ENCODE peak calls at places on chromosome 7, in nine cellular contexts. I, T, D, R, F, N, Z, H and O are unnamed samples.

GRCh38 chr7:135658564-135658963 is 3.8 kb upstream of the STMP1 start:
- DNase-seq in I (no peak), T (no peak), D (no peak), R (no peak), F (no peak), N (no peak), Z (no peak), H (no peak), O (no peak)

GRCh38 chr7:74277636-74278035 is 11.6 kb upstream of the CLIP2 start:
- DNase-seq in I (no peak), T (no peak), D (no peak), R (no peak), F (no peak), N (no peak), Z (no peak), H (no peak), O (no peak)

GRCh38 chr7:73437091-73437490 is 3.5 kb downstream of the FZD9 start:
- DNase-seq in I (no peak), T (no peak), D (no peak), R (no peak), F (no peak), N (no peak), Z (no peak), H (no peak), O (no peak)

GRCh38 chr7:92296235-92296634 is 50.5 kb downstream of the ANKIB1 start:
- DNase-seq in I (no peak), T (no peak), D (no peak), R (no peak), F (no peak), N (no peak), Z (no peak), H (no peak), O (no peak)

GRCh38 chr7:88806280-88807037 is 10.9 kb upstream of the TEX47 start:
- DNase-seq in I (no peak), T (no peak), D (no peak), R (no peak), F (no peak), N (no peak), Z (no peak), H (no peak), O (no peak)

GRCh38 chr7:68722044-68722443 is 876.2 kb upstream of the AUTS2 start:
- DNase-seq in I (no peak), T (no peak), D (no peak), R (no peak), F (no peak), N (no peak), Z (no peak), H (no peak), O (no peak)

GRCh38 chr7:121187676-121188075 is 141.1 kb upstream of the WNT16 start:
- DNase-seq in I (no peak), T (no peak), D (no peak), R (no peak), F (no peak), N (no peak), Z (no peak), H (no peak), O (peak)

GRCh38 chr7:24637021-24637420 is 63.8 kb downstream of the PALS2 start:
- DNase-seq in I (no peak), T (no peak), D (no peak), R (no peak), F (no peak), N (no peak), Z (no peak), H (no peak), O (no peak)

GRCh38 chr7:79452032-79452494 is 1.4 kb downstream of the MAGI2 start:
- DNase-seq in I (peak), T (no peak), D (peak), R (peak), F (no peak), N (peak), Z (peak), H (peak), O (no peak)

GRCh38 chr7:21028186-21028989 is 241.7 kb upstream of the SP8 start:
- DNase-seq in I (peak), T (peak), D (peak), R (no peak), F (no peak), N (no peak), Z (no peak), H (no peak), O (no peak)

GRCh38 chr7:144038887-144039286 is 9.9 kb upstream of the OR2A5 start:
- DNase-seq in I (no peak), T (no peak), D (no peak), R (no peak), F (no peak), N (no peak), Z (no peak), H (no peak), O (no peak)

GRCh38 chr7:48177271-48177670 is 6.0 kb downstream of the ABCA13 start:
- DNase-seq in I (no peak), T (no peak), D (no peak), R (peak), F (no peak), N (no peak), Z (no peak), H (no peak), O (no peak)

GRCh38 chr7:105127179-105127578 is 113.2 kb downstream of the KMT2E start:
- DNase-seq in I (no peak), T (no peak), D (no peak), R (no peak), F (no peak), N (no peak), Z (no peak), H (no peak), O (no peak)

DNA sequence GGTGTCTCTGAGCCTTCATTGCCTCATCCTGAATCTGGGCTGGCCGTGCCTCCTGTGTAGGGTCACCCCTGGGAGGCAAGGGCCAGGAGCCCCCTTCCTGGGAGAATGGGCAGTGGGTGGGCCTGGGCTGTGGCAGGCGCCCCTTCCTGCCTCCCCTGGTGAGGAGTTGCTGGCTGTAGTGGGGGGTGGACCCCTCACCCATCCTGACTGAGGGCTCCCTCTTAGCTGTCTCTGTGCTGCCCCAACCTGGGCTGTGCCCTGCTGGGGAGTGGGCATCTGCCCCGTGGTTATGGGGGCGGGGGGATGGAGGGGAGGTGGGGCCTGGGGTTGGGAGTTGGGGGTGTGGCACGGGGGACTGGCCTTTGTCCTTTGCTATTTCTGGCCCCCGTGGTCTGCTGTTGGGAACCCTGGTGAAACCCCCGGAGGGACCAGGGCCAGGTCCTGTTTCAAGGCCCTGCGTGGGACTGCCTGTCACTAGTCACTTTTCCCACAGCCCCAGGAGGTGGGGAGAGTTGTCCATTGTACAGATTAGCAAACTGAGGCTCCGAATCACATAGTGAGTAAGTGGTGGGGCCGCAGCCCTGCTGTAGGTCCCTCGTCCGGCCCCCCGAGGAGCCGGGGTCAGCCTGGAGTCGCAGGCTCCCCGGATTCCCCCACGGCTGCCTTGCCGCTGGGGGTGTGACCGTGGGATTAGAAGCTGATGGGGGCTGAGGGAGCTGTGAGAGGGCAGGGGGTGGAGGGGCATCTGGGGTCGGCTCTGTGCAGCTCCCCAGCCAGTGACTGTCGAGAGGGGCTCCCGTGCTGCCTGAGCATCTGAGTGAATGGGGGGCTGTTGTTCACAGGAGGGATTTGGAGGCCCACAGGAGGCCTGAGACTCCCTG is 2.7 kb downstream of the TTYH3 start:
- DNase-seq in I (no peak), T (no peak), D (no peak), R (no peak), F (no peak), N (peak), Z (no peak), H (no peak), O (no peak)
- H3K4me3 ChIP-seq in I (peak), T (no peak), D (peak), R (no peak), F (peak), N (peak), Z (peak), H (peak), O (peak)

GRCh38 chr7:12294701-12295100 is 83.6 kb downstream of the TMEM106B start:
- DNase-seq in I (no peak), T (no peak), D (no peak), R (no peak), F (peak), N (no peak), Z (no peak), H (no peak), O (no peak)

GRCh38 chr7:12287886-12288285 is 76.8 kb downstream of the TMEM106B start:
- DNase-seq in I (no peak), T (no peak), D (no peak), R (no peak), F (no peak), N (no peak), Z (no peak), H (no peak), O (no peak)

GRCh38 chr7:12296051-12296570 is 85.0 kb downstream of the TMEM106B start:
- DNase-seq in I (no peak), T (no peak), D (no peak), R (no peak), F (no peak), N (no peak), Z (no peak), H (no peak), O (no peak)

GRCh38 chr7:12289996-12290395 is 78.9 kb downstream of the TMEM106B start:
- DNase-seq in I (no peak), T (no peak), D (no peak), R (no peak), F (no peak), N (no peak), Z (no peak), H (no peak), O (no peak)

GRCh38 chr7:12291870-12292269 is 80.8 kb downstream of the TMEM106B start:
- DNase-seq in I (no peak), T (peak), D (no peak), R (no peak), F (no peak), N (no peak), Z (no peak), H (peak), O (no peak)
- TF ChIP-seq CTCF in I (peak), T (peak), D (no peak), R (no peak), F (no peak), N (no peak), Z (no peak), H (peak), O (peak)

GRCh38 chr7:94300176-94300835 is 94.4 kb upstream of the COL1A2 start:
- DNase-seq in I (no peak), T (no peak), D (no peak), R (no peak), F (no peak), N (no peak), Z (no peak), H (no peak), O (no peak)
- H3K4me3 ChIP-seq in I (no peak), T (no peak), D (no peak), R (no peak), F (no peak), N (no peak), Z (no peak), H (no peak), O (no peak)

DNA sequence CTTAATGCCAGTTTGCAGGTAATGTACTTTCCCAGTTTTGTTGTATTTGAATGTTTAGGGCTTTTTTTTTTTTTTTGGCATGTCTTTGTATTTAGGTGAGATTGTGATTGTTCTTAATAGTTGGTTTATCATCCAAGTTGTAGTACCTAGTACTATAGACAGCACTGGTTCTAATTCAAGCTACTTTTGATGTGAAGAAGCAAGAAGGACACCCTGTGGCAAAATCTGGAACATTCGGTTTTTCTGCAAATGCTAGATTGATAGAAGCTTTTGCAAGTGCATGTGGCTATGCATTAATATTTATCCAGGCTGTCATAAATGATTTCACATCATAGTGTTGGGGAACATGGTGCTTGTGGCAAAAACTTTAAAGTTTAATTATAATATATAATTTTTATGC is 248.9 kb downstream of the FOXP2 start:
- DNase-seq in I (no peak), T (peak), D (no peak), R (peak), F (no peak), N (no peak), Z (no peak), H (peak), O (peak)
- TF ChIP-seq CTCF in I (peak), T (no peak), D (peak), R (no peak), F (no peak), N (no peak), Z (peak), H (peak), O (peak)

DNA sequence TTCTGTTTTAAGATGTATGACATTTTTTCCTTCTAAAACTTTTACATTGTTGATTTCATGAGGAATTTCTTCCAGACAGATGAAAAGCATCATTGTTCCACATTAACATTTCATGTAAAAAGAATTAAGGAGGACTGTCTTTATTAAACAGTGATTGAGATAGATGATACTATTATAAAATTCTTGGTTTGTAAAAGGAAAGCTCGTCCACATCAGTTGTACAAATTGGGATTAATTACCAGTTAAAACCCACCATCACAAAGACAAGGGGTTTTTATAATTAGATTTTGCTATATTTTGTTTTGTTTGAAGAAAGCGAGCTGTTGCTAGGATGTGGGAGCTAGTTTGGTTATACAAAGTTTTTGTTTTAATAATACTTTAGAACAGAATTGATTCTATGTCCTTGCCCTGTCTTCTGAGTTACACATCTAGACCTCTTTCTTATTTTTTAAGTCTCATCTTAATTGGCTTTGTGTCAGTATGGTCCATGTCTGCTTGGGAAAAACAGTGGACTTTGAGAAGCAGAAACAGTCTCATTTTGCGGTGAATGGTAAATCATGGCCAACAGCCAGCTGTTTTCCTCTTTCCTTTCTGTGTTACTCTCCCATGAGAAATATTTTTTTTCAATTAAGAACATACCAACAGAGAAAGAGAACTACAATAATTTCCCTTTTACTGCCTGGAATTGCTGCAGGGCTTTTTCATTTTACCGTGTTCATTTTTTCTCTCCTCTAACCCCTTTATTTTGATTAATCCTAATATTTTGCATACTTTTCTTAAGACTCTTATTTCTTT is 3.2 kb downstream of the TES start:
- DNase-seq in I (no peak), T (no peak), D (no peak), R (no peak), F (no peak), N (no peak), Z (no peak), H (peak), O (no peak)
- H3K4me3 ChIP-seq in I (no peak), T (peak), D (peak), R (no peak), F (no peak), N (no peak), Z (peak), H (no peak), O (no peak)

GRCh38 chr7:128427289-128427891 is 17.6 kb upstream of the IMPDH1 start:
- DNase-seq in I (peak), T (peak), D (no peak), R (peak), F (peak), N (no peak), Z (no peak), H (peak), O (no peak)
- TF ChIP-seq CTCF in I (peak), T (peak), D (peak), R (peak), F (peak), N (peak), Z (peak), H (peak), O (peak)

GRCh38 chr7:116647861-116648260 is 24.1 kb upstream of the MET start:
- DNase-seq in I (no peak), T (no peak), D (no peak), R (no peak), F (no peak), N (no peak), Z (no peak), H (no peak), O (no peak)

GRCh38 chr7:116650436-116650835 is 21.6 kb upstream of the MET start:
- DNase-seq in I (no peak), T (no peak), D (no peak), R (no peak), F (no peak), N (no peak), Z (no peak), H (no peak), O (no peak)

GRCh38 chr7:116653204-116653603 is 18.8 kb upstream of the MET start:
- DNase-seq in I (no peak), T (no peak), D (no peak), R (no peak), F (no peak), N (no peak), Z (peak), H (peak), O (no peak)

GRCh38 chr7:116653646-116654045 is 18.4 kb upstream of the MET start:
- DNase-seq in I (no peak), T (no peak), D (no peak), R (no peak), F (no peak), N (no peak), Z (no peak), H (no peak), O (no peak)

DNA sequence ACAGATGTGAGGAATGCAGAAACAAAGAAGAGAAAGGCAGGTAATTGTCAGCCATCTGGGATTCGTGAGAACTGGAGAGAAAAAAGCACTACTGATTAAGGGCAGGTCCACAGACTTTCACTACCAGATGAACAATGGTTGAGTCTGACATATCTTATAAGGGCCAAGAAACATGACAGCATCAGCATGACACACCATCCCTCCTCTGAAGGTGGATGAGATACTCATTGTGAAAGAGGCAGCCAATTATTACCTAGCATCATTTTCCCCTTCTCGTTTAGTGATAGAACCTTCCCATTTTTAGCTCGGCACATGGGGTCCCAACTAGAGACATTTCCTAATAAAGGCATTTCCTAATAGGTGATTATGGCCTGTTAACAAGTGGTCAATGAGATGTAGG is 19.2 kb upstream of the MET start:
- DNase-seq in I (no peak), T (no peak), D (no peak), R (no peak), F (no peak), N (no peak), Z (no peak), H (no peak), O (no peak)
- H3K4me3 ChIP-seq in I (no peak), T (no peak), D (no peak), R (no peak), F (no peak), N (no peak), Z (no peak), H (no peak), O (no peak)

DNA sequence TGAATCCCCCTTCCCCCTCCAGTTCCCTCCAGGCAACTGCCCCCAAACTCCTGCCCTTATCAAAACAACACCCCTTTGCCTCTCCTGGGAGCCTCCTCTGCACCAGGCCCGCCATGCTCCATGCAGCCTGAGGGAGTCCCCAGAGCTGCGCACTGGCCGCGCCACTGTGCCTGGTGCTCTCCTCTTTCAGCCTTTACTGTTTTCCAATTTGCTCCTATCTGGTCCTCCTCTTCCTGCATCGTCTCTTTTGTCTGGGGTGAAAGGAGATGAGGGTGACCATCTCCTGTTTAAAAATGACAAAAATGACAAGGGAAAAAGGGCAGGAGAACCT is 165.8 kb upstream of the ADCY1 start:
- DNase-seq in I (no peak), T (no peak), D (no peak), R (no peak), F (no peak), N (no peak), Z (no peak), H (no peak), O (no peak)
- TF ChIP-seq CTCF in I (no peak), T (no peak), D (no peak), R (no peak), F (no peak), N (no peak), Z (no peak), H (no peak), O (no peak)

GRCh38 chr7:37310322-37311080 is 138.2 kb downstream of the ELMO1 start:
- DNase-seq in I (no peak), T (no peak), D (no peak), R (no peak), F (peak), N (no peak), Z (no peak), H (no peak), O (no peak)
- H3K4me3 ChIP-seq in I (no peak), T (no peak), D (no peak), R (no peak), F (no peak), N (no peak), Z (no peak), H (no peak), O (no peak)

DNA sequence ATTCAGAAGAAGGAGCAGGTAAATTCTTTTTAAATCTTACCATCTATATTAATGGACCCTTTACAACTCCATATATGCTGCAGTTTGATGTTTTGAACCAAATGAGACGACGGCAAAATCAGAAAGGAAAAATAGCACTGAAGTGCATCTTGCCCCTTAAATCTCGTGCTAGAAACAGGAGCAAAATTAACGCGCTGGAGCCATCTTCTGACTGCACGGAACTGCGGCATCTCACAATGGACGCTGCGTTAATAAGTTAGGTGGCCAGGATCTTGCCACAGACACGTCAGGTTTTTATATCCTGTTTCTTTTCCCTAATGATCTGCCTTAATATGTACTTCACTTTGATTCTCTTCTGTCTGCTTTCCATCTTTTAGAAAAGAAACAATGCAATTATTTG is 354.5 kb downstream of the TFEC start:
- DNase-seq in I (no peak), T (no peak), D (no peak), R (no peak), F (no peak), N (no peak), Z (no peak), H (peak), O (no peak)
- TF ChIP-seq CTCF in I (no peak), T (no peak), D (no peak), R (no peak), F (no peak), N (no peak), Z (peak), H (no peak), O (peak)